ENCODE peak calls at places on chromosomes 1 and 21, in eight cellular contexts. One of them, this sample, is unnamed.

GRCh38 chr1:12196641-12197482 is 30.1 kb downstream of the TNFRSF1B start:
- DNase-seq in fibroblast of lung: no peak
- DNase-seq in PC-3: no peak
- DNase-seq in neural progenitor cell: peak; percentile 70
- DNase-seq in K562: no peak
- DNase-seq in mammary epithelial cell: no peak
- DNase-seq in GM23338: peak; percentile 82
- DNase-seq in hepatocyte: peak; percentile 35
- DNase-seq in this sample: peak; percentile 69

GRCh38 chr1:222546548-222547259 is 1.2 kb downstream of the HHIPL2 start:
- DNase-seq in mammary epithelial cell: peak; percentile 88
- DNase-seq in K562: no peak
- DNase-seq in fibroblast of lung: peak; percentile 80
- DNase-seq in hepatocyte: peak; percentile 54
- DNase-seq in GM23338: no peak
- DNase-seq in neural progenitor cell: peak; percentile 34
- DNase-seq in PC-3: peak; percentile 96
- DNase-seq in this sample: peak; percentile 78

GRCh38 chr1:165645654-165646366 is 14.8 kb downstream of the MGST3 start:
- DNase-seq in mammary epithelial cell: no peak
- DNase-seq in neural progenitor cell: no peak
- DNase-seq in fibroblast of lung: no peak
- DNase-seq in K562: peak; percentile 46
- DNase-seq in PC-3: peak; percentile 44
- DNase-seq in GM23338: no peak
- DNase-seq in hepatocyte: peak; percentile 63
- DNase-seq in this sample: peak; percentile 64

GRCh38 chr21:42992943-42993712 is 18.8 kb downstream of the PKNOX1 start:
- DNase-seq in hepatocyte: no peak
- DNase-seq in neural progenitor cell: no peak
- DNase-seq in K562: no peak
- DNase-seq in GM23338: no peak
- DNase-seq in mammary epithelial cell: no peak
- DNase-seq in PC-3: no peak
- DNase-seq in fibroblast of lung: peak; percentile 63
- DNase-seq in this sample: no peak

GRCh38 chr1:86750530-86750929 is 46.2 kb downstream of the SH3GLB1 start:
- DNase-seq in fibroblast of lung: no peak
- DNase-seq in neural progenitor cell: no peak
- DNase-seq in mammary epithelial cell: no peak
- DNase-seq in GM23338: no peak
- DNase-seq in hepatocyte: no peak
- DNase-seq in K562: no peak
- DNase-seq in PC-3: no peak
- DNase-seq in this sample: no peak

GRCh38 chr21:26047279-26047967 is 123.1 kb downstream of the APP start:
- DNase-seq in hepatocyte: no peak
- DNase-seq in mammary epithelial cell: no peak
- DNase-seq in K562: no peak
- DNase-seq in fibroblast of lung: no peak
- DNase-seq in PC-3: no peak
- DNase-seq in neural progenitor cell: no peak
- DNase-seq in GM23338: no peak
- DNase-seq in this sample: no peak

GRCh38 chr1:100989306-100990077 is 36.1 kb downstream of the DPH5 start:
- DNase-seq in neural progenitor cell: no peak
- DNase-seq in PC-3: peak; percentile 54
- DNase-seq in GM23338: no peak
- DNase-seq in mammary epithelial cell: peak; percentile 60
- DNase-seq in fibroblast of lung: peak; percentile 93
- DNase-seq in hepatocyte: peak; percentile 55
- DNase-seq in K562: no peak
- DNase-seq in this sample: no peak

GRCh38 chr1:55604749-55605148 is 389.6 kb upstream of the USP24 start:
- DNase-seq in hepatocyte: no peak
- DNase-seq in K562: no peak
- DNase-seq in mammary epithelial cell: no peak
- DNase-seq in fibroblast of lung: no peak
- DNase-seq in GM23338: no peak
- DNase-seq in PC-3: no peak
- DNase-seq in neural progenitor cell: no peak
- DNase-seq in this sample: no peak

GRCh38 chr1:188237573-188238353 is 1409.0 kb downstream of the PLA2G4A start:
- DNase-seq in mammary epithelial cell: peak; percentile 70
- DNase-seq in K562: no peak
- DNase-seq in neural progenitor cell: no peak
- DNase-seq in GM23338: no peak
- DNase-seq in PC-3: peak; percentile 77
- DNase-seq in hepatocyte: no peak
- DNase-seq in fibroblast of lung: peak; percentile 26
- DNase-seq in this sample: no peak

GRCh38 chr1:156821801-156822200 is 5.2 kb upstream of the SH2D2A start:
- DNase-seq in hepatocyte: no peak
- DNase-seq in K562: no peak
- DNase-seq in GM23338: no peak
- DNase-seq in fibroblast of lung: peak; percentile 23
- DNase-seq in neural progenitor cell: no peak
- DNase-seq in mammary epithelial cell: peak; percentile 49
- DNase-seq in PC-3: no peak
- DNase-seq in this sample: no peak

GRCh38 chr21:25907573-25908275 is 173.0 kb downstream of the GABPA start:
- DNase-seq in GM23338: no peak
- DNase-seq in hepatocyte: no peak
- DNase-seq in K562: no peak
- DNase-seq in neural progenitor cell: no peak
- DNase-seq in fibroblast of lung: peak; percentile 18
- DNase-seq in mammary epithelial cell: no peak
- DNase-seq in PC-3: no peak
- DNase-seq in this sample: no peak

GRCh38 chr1:50977575-50978143 is 7.6 kb downstream of the CDKN2C start:
- DNase-seq in neural progenitor cell: peak; percentile 72
- DNase-seq in PC-3: peak; percentile 47
- DNase-seq in fibroblast of lung: peak; percentile 60
- DNase-seq in K562: peak; percentile 90
- DNase-seq in hepatocyte: peak; percentile 41
- DNase-seq in mammary epithelial cell: peak; percentile 31
- DNase-seq in GM23338: peak; percentile 61
- DNase-seq in this sample: peak; percentile 54

GRCh38 chr1:235056937-235057336 is 71.7 kb downstream of the TOMM20 start:
- DNase-seq in PC-3: peak; percentile 17
- DNase-seq in GM23338: no peak
- DNase-seq in K562: peak; percentile 55
- DNase-seq in fibroblast of lung: no peak
- DNase-seq in hepatocyte: peak; percentile 5
- DNase-seq in mammary epithelial cell: peak; percentile 50
- DNase-seq in neural progenitor cell: no peak
- DNase-seq in this sample: no peak
- TF ChIP-seq CTCF in PC-3: peak; percentile 31
- TF ChIP-seq CTCF in GM23338: peak; percentile 44
- TF ChIP-seq CTCF in K562: peak; percentile 82
- TF ChIP-seq CTCF in fibroblast of lung: no peak
- TF ChIP-seq CTCF in hepatocyte: no peak
- TF ChIP-seq CTCF in mammary epithelial cell: peak; percentile 32
- TF ChIP-seq CTCF in neural progenitor cell: no peak
- TF ChIP-seq CTCF in this sample: no peak

GRCh38 chr1:112146201-112146715 is 156.8 kb upstream of the KCND3 start:
- DNase-seq in fibroblast of lung: no peak
- DNase-seq in neural progenitor cell: no peak
- DNase-seq in mammary epithelial cell: no peak
- DNase-seq in GM23338: no peak
- DNase-seq in K562: no peak
- DNase-seq in hepatocyte: no peak
- DNase-seq in PC-3: no peak
- DNase-seq in this sample: no peak
- H3K27ac ChIP-seq in fibroblast of lung: no peak overlapping the region
- H3K27ac ChIP-seq in neural progenitor cell: no peak overlapping the region
- H3K27ac ChIP-seq in mammary epithelial cell: no peak overlapping the region
- H3K27ac ChIP-seq in GM23338: no peak overlapping the region
- H3K27ac ChIP-seq in K562: no peak overlapping the region
- H3K27ac ChIP-seq in hepatocyte: no peak overlapping the region
- H3K27ac ChIP-seq in PC-3: no peak overlapping the region
- H3K27ac ChIP-seq in this sample: no peak overlapping the region

GRCh38 chr21:36704281-36704957 is 5.5 kb downstream of the SIM2 start:
- DNase-seq in mammary epithelial cell: no peak
- DNase-seq in GM23338: peak; percentile 52
- DNase-seq in K562: no peak
- DNase-seq in PC-3: no peak
- DNase-seq in fibroblast of lung: no peak
- DNase-seq in hepatocyte: no peak
- DNase-seq in neural progenitor cell: peak; percentile 57
- DNase-seq in this sample: no peak
- TF ChIP-seq EZH2 in mammary epithelial cell: peak; percentile 12
- TF ChIP-seq EZH2 in GM23338: peak; percentile 96
- TF ChIP-seq EZH2 in K562: no peak
- TF ChIP-seq EZH2 in PC-3: no peak
- TF ChIP-seq EZH2 in fibroblast of lung: no peak
- TF ChIP-seq EZH2 in hepatocyte: peak; percentile 98
- TF ChIP-seq EZH2 in neural progenitor cell: peak; percentile 96
- TF ChIP-seq EZH2 in this sample: no peak

GRCh38 chr21:41958886-41959563 is 5.2 kb upstream of the C2CD2 start:
- DNase-seq in fibroblast of lung: no peak
- DNase-seq in mammary epithelial cell: peak; percentile 81
- DNase-seq in hepatocyte: no peak
- DNase-seq in GM23338: no peak
- DNase-seq in PC-3: peak; percentile 94
- DNase-seq in K562: no peak
- DNase-seq in neural progenitor cell: no peak
- DNase-seq in this sample: no peak

GRCh38 chr21:41960386-41960785 is 6.6 kb upstream of the C2CD2 start:
- DNase-seq in fibroblast of lung: no peak
- DNase-seq in hepatocyte: no peak
- DNase-seq in neural progenitor cell: no peak
- DNase-seq in PC-3: no peak
- DNase-seq in K562: no peak
- DNase-seq in GM23338: no peak
- DNase-seq in mammary epithelial cell: no peak
- DNase-seq in this sample: no peak

GRCh38 chr21:41955516-41955915 is 1.7 kb upstream of the C2CD2 start:
- DNase-seq in hepatocyte: no peak
- DNase-seq in fibroblast of lung: no peak
- DNase-seq in K562: no peak
- DNase-seq in neural progenitor cell: no peak
- DNase-seq in GM23338: no peak
- DNase-seq in mammary epithelial cell: no peak
- DNase-seq in PC-3: no peak
- DNase-seq in this sample: no peak

GRCh38 chr21:41956926-41957729 is 3.3 kb upstream of the C2CD2 start:
- DNase-seq in fibroblast of lung: peak; percentile 66
- DNase-seq in hepatocyte: no peak
- DNase-seq in mammary epithelial cell: peak; percentile 68
- DNase-seq in PC-3: peak; percentile 83
- DNase-seq in GM23338: no peak
- DNase-seq in neural progenitor cell: no peak
- DNase-seq in K562: peak; percentile 75
- DNase-seq in this sample: peak; percentile 38

DNA sequence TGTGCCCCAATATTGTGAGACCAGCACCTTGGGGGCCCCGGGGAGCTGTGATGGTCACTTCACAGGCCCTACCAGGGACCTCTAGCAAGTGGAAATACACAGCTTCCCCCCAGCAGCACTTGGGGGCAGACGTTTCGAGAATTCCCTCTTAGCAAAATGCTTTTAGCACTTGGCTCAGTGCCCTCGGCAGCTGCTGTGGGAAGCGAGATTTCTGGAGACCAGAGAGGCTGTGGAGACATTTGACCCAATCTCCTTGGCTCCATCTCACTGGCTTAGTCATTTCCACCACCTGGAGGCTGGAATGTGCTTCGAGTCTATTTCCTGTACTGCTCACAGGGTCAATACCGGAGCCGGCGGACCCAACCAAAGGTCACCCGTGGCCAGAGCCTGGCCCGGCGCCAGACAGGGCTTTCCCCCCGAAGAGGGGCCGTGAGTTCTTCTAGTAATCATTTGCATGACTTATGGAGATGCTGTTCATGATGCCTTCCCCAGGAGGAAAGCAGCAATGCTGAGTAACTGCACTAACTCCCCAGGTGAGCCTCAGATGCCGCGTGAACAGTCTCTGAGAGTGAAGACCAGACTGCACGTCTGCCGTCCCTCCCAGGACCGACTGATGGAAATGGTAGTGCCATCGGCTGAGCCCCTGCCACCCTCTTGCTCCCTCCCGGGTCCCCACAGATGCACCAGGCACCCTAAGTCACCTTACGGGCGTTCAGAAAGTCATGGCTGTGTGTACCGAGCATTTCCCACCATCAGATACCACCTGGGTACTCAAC is 4.4 kb upstream of the C2CD2 start:
- DNase-seq in hepatocyte: peak; percentile 63
- DNase-seq in mammary epithelial cell: peak; percentile 74
- DNase-seq in K562: peak; percentile 83
- DNase-seq in neural progenitor cell: no peak
- DNase-seq in GM23338: peak; percentile 43
- DNase-seq in fibroblast of lung: peak; percentile 93
- DNase-seq in PC-3: peak; percentile 99
- DNase-seq in this sample: peak; percentile 45
- TF ChIP-seq CTCF in hepatocyte: peak; percentile 34
- TF ChIP-seq CTCF in mammary epithelial cell: peak; percentile 20
- TF ChIP-seq CTCF in K562: peak; percentile 37
- TF ChIP-seq CTCF in neural progenitor cell: no peak
- TF ChIP-seq CTCF in GM23338: peak; percentile 40
- TF ChIP-seq CTCF in fibroblast of lung: peak; percentile 20
- TF ChIP-seq CTCF in PC-3: peak; percentile 33
- TF ChIP-seq CTCF in this sample: no peak

DNA sequence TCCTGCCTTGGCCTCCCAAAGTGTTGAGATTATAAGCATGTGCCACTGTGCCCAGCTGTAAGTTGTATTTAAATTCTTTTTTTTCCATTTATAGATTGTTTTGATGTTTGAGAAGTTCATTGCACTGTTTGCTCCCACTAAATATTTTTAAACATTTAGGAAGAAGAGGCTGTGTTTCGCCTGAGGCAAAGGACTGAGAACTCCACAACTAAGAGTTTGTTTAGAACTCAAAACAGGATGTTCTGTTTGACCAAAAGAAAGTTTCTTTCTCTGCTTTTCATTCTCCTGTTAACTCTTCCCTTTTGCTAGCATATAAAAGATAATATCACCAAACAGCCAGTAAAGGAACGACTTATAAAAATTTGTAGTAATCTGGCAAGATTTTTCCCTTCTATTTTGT is 87.0 kb downstream of the RUNX1 start:
- DNase-seq in mammary epithelial cell: no peak
- DNase-seq in neural progenitor cell: no peak
- DNase-seq in GM23338: no peak
- DNase-seq in hepatocyte: no peak
- DNase-seq in fibroblast of lung: no peak
- DNase-seq in K562: no peak
- DNase-seq in PC-3: no peak
- DNase-seq in this sample: no peak
- H3K27ac ChIP-seq in mammary epithelial cell: no peak overlapping the region
- H3K27ac ChIP-seq in neural progenitor cell: no peak overlapping the region
- H3K27ac ChIP-seq in GM23338: no peak overlapping the region
- H3K27ac ChIP-seq in hepatocyte: peak overlapping the region; percentile 40
- H3K27ac ChIP-seq in fibroblast of lung: no peak overlapping the region
- H3K27ac ChIP-seq in K562: no peak overlapping the region
- H3K27ac ChIP-seq in PC-3: no peak overlapping the region
- H3K27ac ChIP-seq in this sample: no peak overlapping the region

DNA sequence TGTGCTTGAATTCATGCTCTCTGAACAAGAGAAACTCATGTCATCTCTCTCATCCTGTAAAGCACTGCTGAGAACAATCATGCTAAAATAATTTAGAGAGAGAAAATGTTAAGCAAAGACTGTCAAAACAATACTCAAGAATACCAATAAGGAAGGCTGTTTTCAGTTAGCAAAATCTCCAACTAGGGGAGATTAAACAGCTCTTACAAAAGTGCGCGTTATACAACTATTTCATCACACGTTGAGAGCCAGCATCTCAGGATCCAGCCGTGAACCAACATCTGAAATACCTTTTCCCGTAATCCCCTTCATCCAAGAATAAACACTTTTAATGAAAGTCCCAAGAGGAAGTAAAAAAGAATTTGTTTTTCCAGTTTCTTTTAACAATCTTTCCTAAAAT is 44.1 kb upstream of the KCNJ15 start:
- DNase-seq in PC-3: no peak
- DNase-seq in hepatocyte: no peak
- DNase-seq in fibroblast of lung: no peak
- DNase-seq in K562: no peak
- DNase-seq in mammary epithelial cell: no peak
- DNase-seq in GM23338: no peak
- DNase-seq in neural progenitor cell: no peak
- DNase-seq in this sample: no peak
- TF ChIP-seq EZH2 in PC-3: no peak
- TF ChIP-seq EZH2 in hepatocyte: no peak
- TF ChIP-seq EZH2 in fibroblast of lung: no peak
- TF ChIP-seq EZH2 in K562: no peak
- TF ChIP-seq EZH2 in mammary epithelial cell: no peak
- TF ChIP-seq EZH2 in GM23338: no peak
- TF ChIP-seq EZH2 in neural progenitor cell: no peak
- TF ChIP-seq EZH2 in this sample: no peak

This sample was measured in A673.